ENCODE peak calls at places on chromosomes 3 and 15, in five cellular contexts. D, W, L, A and V are unnamed samples.

GRCh38 chr3:129211772-129212171 is 28.1 kb upstream of the CNBP start:
- DNase-seq in L (peak), D (no peak), W (peak), A (peak), V (peak)

GRCh38 chr3:16480861-16481569 is 32.5 kb downstream of the RFTN1 start:
- DNase-seq in L (peak), D (no peak), W (no peak), A (peak), V (no peak)

GRCh38 chr15:68349173-68349572 is 71.6 kb downstream of the FEM1B start:
- DNase-seq in W (no peak), A (no peak), D (no peak), L (peak), V (no peak)

GRCh38 chr3:150252462-150252861 is 155.6 kb upstream of the TSC22D2 start:
- DNase-seq in L (peak), D (no peak), W (no peak), A (peak), V (no peak)

GRCh38 chr15:40754574-40754882 is 526 bp downstream of the RMDN3 start:
- DNase-seq in W (no peak), D (peak), L (no peak), A (peak), V (peak)

GRCh38 chr3:120022729-120023128 is 71.5 kb downstream of the GSK3B start:
- DNase-seq in A (no peak), L (no peak), W (no peak), D (no peak), V (no peak)

GRCh38 chr3:115363071-115363470 is 216.0 kb upstream of the ZBTB20 start:
- DNase-seq in W (no peak), L (peak), D (no peak), A (peak), V (peak)

GRCh38 chr3:56351496-56351895 is 116.8 kb downstream of the ERC2 start:
- DNase-seq in W (no peak), A (no peak), D (no peak), L (no peak), V (no peak)

GRCh38 chr3:17307482-17307881 is 422.7 kb downstream of the PLCL2 start:
- DNase-seq in W (no peak), A (peak), D (no peak), L (no peak), V (peak)

GRCh38 chr3:126352476-126353454 is 4.4 kb downstream of the KLF15 start:
- DNase-seq in L (peak), W (no peak), A (peak), D (no peak), V (peak)

GRCh38 chr3:170357920-170358854 is 672 bp downstream of the SKIL start:
- DNase-seq in W (peak), L (peak), A (peak), D (peak), V (peak)

GRCh38 chr3:16311960-16312451 is 47.0 kb downstream of the OXNAD1 start:
- DNase-seq in W (no peak), L (no peak), D (no peak), A (no peak), V (no peak)

GRCh38 chr3:170751083-170751893 is 118.7 kb downstream of the RPL22L1 start:
- DNase-seq in D (no peak), L (peak), W (no peak), A (peak), V (peak)

GRCh38 chr3:113912551-113913246 is 35.1 kb upstream of the ZDHHC23 start:
- DNase-seq in L (peak), A (peak), W (peak), D (peak), V (peak)

GRCh38 chr3:41434781-41435180 is 235.5 kb downstream of the CTNNB1 start:
- DNase-seq in L (no peak), A (peak), D (no peak), W (no peak), V (no peak)

GRCh38 chr3:171173732-171174131 is 147.2 kb upstream of the SLC2A2 start:
- DNase-seq in D (no peak), L (peak), W (no peak), A (no peak), V (no peak)

GRCh38 chr3:130312374-130312773 is 33.1 kb upstream of the COL6A5 start:
- DNase-seq in L (no peak), W (no peak), A (no peak), D (no peak), V (no peak)

GRCh38 chr3:112770026-112770626 is 76.5 kb downstream of the CD200R1L start:
- DNase-seq in L (peak), D (no peak), W (no peak), A (peak), V (peak)

GRCh38 chr3:11236588-11237461 is 35.4 kb upstream of the ATG7 start:
- DNase-seq in D (peak), A (peak), L (peak), W (peak), V (no peak)

GRCh38 chr3:30457081-30457480 is 149.3 kb upstream of the TGFBR2 start:
- DNase-seq in A (no peak), L (no peak), D (no peak), W (no peak), V (no peak)

GRCh38 chr15:70479056-70479455 is 284.3 kb downstream of the UACA start:
- DNase-seq in D (no peak), L (no peak), A (no peak), W (no peak), V (no peak)

GRCh38 chr3:8554725-8555621 is 53.4 kb downstream of the LMCD1 start:
- DNase-seq in L (peak), A (no peak), D (peak), W (no peak), V (no peak)

GRCh38 chr3:95595416-95596075 is 1218.8 kb upstream of the EPHA6 start:
- DNase-seq in L (no peak), D (no peak), W (no peak), A (no peak), V (no peak)

GRCh38 chr15:97525809-97526208 is 434.7 kb upstream of the ARRDC4 start:
- DNase-seq in W (no peak), A (peak), D (no peak), L (no peak), V (no peak)

GRCh38 chr3:43748179-43748578 is 57.4 kb downstream of the ABHD5 start:
- DNase-seq in A (peak), W (no peak), L (peak), D (no peak), V (no peak)

GRCh38 chr3:188187055-188187454 is 33.1 kb downstream of the LPP start:
- DNase-seq in W (no peak), L (peak), A (no peak), D (no peak), V (no peak)

GRCh38 chr3:58047806-58048205 is 39.6 kb downstream of the FLNB start:
- DNase-seq in W (no peak), D (no peak), A (peak), L (peak), V (no peak)

GRCh38 chr3:141952611-141953010 is 76.2 kb downstream of the ATP1B3 start:
- DNase-seq in A (no peak), D (no peak), L (no peak), W (no peak), V (no peak)

GRCh38 chr15:90001062-90001682 is at the start of gene ZNF710:
- DNase-seq in W (peak), A (peak), L (peak), D (peak), V (peak)

GRCh38 chr3:3693593-3693992 is 105.6 kb upstream of the LRRN1 start:
- DNase-seq in A (no peak), D (no peak), L (no peak), W (no peak), V (no peak)

GRCh38 chr3:186261638-186262037 is 100.4 kb downstream of the DGKG start:
- DNase-seq in W (peak), A (no peak), L (no peak), D (peak), V (no peak)

GRCh38 chr15:39622660-39623549 is 42.0 kb downstream of the THBS1 start:
- DNase-seq in A (no peak), L (no peak), D (no peak), W (no peak), V (no peak)

GRCh38 chr3:32340039-32340438 is 51.6 kb upstream of the CMTM7 start:
- DNase-seq in L (peak), A (peak), W (peak), D (peak), V (peak)

GRCh38 chr3:183044547-183045229 is 54.6 kb downstream of the MCCC1 start:
- DNase-seq in W (no peak), A (no peak), D (no peak), L (no peak), V (no peak)

GRCh38 chr15:26260517-26261133 is 397.5 kb upstream of the ATP10A start:
- DNase-seq in W (peak), D (peak), A (peak), L (no peak), V (peak)